ENCODE peak calls at places on chromosome 16, in six cellular contexts. One of them, this sample, is unnamed.

GRCh38 chr16:53664724-53665345 is 38.8 kb downstream of the RPGRIP1L start:
- DNase-seq in psoas muscle: no peak
- DNase-seq in substantia nigra: no peak
- DNase-seq in heart left ventricle: no peak
- DNase-seq in effector memory CD4-positive, alpha-beta T cell: no peak
- DNase-seq in tibial nerve: no peak
- DNase-seq in this sample: no peak

GRCh38 chr16:79943738-79944137 is 343.2 kb upstream of the MAF start:
- DNase-seq in psoas muscle: no peak
- DNase-seq in substantia nigra: no peak
- DNase-seq in heart left ventricle: no peak
- DNase-seq in effector memory CD4-positive, alpha-beta T cell: no peak
- DNase-seq in tibial nerve: no peak
- DNase-seq in this sample: no peak

GRCh38 chr16:12532871-12533610 is 270.6 kb downstream of the CPPED1 start:
- DNase-seq in psoas muscle: no peak
- DNase-seq in substantia nigra: no peak
- DNase-seq in heart left ventricle: no peak
- DNase-seq in effector memory CD4-positive, alpha-beta T cell: no peak
- DNase-seq in tibial nerve: no peak
- DNase-seq in this sample: no peak

GRCh38 chr16:66511615-66512500 is 38.1 kb downstream of the TK2 start:
- DNase-seq in psoas muscle: no peak
- DNase-seq in substantia nigra: no peak
- DNase-seq in heart left ventricle: no peak
- DNase-seq in effector memory CD4-positive, alpha-beta T cell: no peak
- DNase-seq in tibial nerve: no peak
- DNase-seq in this sample: no peak

GRCh38 chr16:8346291-8346690 is 244.0 kb downstream of the TMEM114 start:
- DNase-seq in psoas muscle: no peak
- DNase-seq in substantia nigra: no peak
- DNase-seq in heart left ventricle: no peak
- DNase-seq in effector memory CD4-positive, alpha-beta T cell: no peak
- DNase-seq in tibial nerve: no peak
- DNase-seq in this sample: no peak

GRCh38 chr16:29745853-29746345 is at the start of gene C16orf54:
- DNase-seq in psoas muscle: peak; percentile 80
- DNase-seq in substantia nigra: peak; percentile 34
- DNase-seq in heart left ventricle: peak; percentile 60
- DNase-seq in effector memory CD4-positive, alpha-beta T cell: peak; percentile 96
- DNase-seq in tibial nerve: no peak
- DNase-seq in this sample: peak; percentile 70

GRCh38 chr16:30533748-30534367 is 800 bp downstream of the ZNF747 start:
- DNase-seq in psoas muscle: no peak
- DNase-seq in substantia nigra: no peak
- DNase-seq in heart left ventricle: no peak
- DNase-seq in effector memory CD4-positive, alpha-beta T cell: no peak
- DNase-seq in tibial nerve: no peak
- DNase-seq in this sample: no peak

GRCh38 chr16:84667600-84668309 is 19.4 kb downstream of the KLHL36 start:
- DNase-seq in psoas muscle: no peak
- DNase-seq in substantia nigra: no peak
- DNase-seq in heart left ventricle: no peak
- DNase-seq in effector memory CD4-positive, alpha-beta T cell: no peak
- DNase-seq in tibial nerve: no peak
- DNase-seq in this sample: no peak

GRCh38 chr16:12255919-12256665 is 279.6 kb downstream of the SNX29 start:
- DNase-seq in psoas muscle: no peak
- DNase-seq in substantia nigra: no peak
- DNase-seq in heart left ventricle: no peak
- DNase-seq in effector memory CD4-positive, alpha-beta T cell: no peak
- DNase-seq in tibial nerve: no peak
- DNase-seq in this sample: no peak

GRCh38 chr16:57041182-57042156 is 50.9 kb upstream of the CPNE2 start:
- DNase-seq in psoas muscle: no peak
- DNase-seq in substantia nigra: no peak
- DNase-seq in heart left ventricle: no peak
- DNase-seq in effector memory CD4-positive, alpha-beta T cell: peak; percentile 59
- DNase-seq in tibial nerve: no peak
- DNase-seq in this sample: no peak

GRCh38 chr16:70744366-70744765 is 56.6 kb downstream of the VAC14 start:
- DNase-seq in psoas muscle: no peak
- DNase-seq in substantia nigra: no peak
- DNase-seq in heart left ventricle: no peak
- DNase-seq in effector memory CD4-positive, alpha-beta T cell: no peak
- DNase-seq in tibial nerve: no peak
- DNase-seq in this sample: no peak

GRCh38 chr16:48535831-48536599 is 74.0 kb downstream of the N4BP1 start:
- DNase-seq in psoas muscle: peak; percentile 85
- DNase-seq in substantia nigra: no peak
- DNase-seq in heart left ventricle: peak; percentile 72
- DNase-seq in effector memory CD4-positive, alpha-beta T cell: no peak
- DNase-seq in tibial nerve: peak; percentile 34
- DNase-seq in this sample: peak; percentile 62

GRCh38 chr16:5065813-5066212 is at the start of gene C16orf89:
- DNase-seq in psoas muscle: no peak
- DNase-seq in substantia nigra: peak; percentile 41
- DNase-seq in heart left ventricle: peak; percentile 27
- DNase-seq in effector memory CD4-positive, alpha-beta T cell: no peak
- DNase-seq in tibial nerve: no peak
- DNase-seq in this sample: no peak

GRCh38 chr16:50197582-50197981 is 44.5 kb downstream of the TENT4B start:
- DNase-seq in psoas muscle: no peak
- DNase-seq in substantia nigra: no peak
- DNase-seq in heart left ventricle: no peak
- DNase-seq in effector memory CD4-positive, alpha-beta T cell: no peak
- DNase-seq in tibial nerve: no peak
- DNase-seq in this sample: no peak
- H3K27ac ChIP-seq in psoas muscle: no peak overlapping the region
- H3K27ac ChIP-seq in substantia nigra: no peak overlapping the region
- H3K27ac ChIP-seq in heart left ventricle: no peak overlapping the region
- H3K27ac ChIP-seq in effector memory CD4-positive, alpha-beta T cell: no peak overlapping the region
- H3K27ac ChIP-seq in tibial nerve: no peak overlapping the region
- H3K27ac ChIP-seq in this sample: no peak overlapping the region

DNA sequence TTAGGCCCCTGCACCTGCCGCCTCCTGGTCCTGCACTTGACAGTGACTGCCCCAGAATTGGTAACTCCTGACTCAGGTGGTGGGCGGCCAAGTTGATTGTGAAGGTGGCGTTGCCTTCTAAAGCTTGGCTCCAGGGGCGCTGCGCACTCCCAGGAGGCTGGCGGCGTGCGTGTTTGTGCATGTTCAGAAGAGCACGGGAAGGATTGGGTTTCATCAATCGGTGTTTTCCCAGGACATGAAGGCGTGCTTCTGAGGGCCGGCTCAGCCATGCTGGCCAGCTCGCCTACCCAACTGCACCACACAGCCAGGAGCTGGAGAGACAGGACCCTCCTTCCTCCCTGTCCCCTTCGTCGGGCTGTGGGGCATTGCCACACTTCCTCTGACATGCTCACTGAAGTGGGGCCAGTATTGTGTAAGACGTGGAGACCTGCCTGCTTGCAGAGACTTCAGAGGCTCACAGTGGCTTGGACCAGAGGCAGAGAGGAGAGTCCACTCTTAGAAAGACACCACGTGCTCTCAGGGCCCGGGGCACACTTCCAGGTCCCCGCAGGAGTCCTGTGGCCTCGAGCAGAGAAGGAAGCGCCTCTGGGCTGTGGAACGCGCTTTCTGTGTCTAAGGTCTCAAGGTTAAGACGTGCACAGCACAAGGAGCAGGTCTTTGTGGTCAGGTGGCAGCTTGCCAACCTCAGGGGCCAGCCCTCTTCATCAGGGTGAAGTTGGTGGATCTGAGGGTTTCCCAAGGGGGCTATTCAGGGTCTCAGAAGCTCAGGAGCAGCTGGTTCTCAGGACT is 2.8 kb downstream of the RAB40C start:
- DNase-seq in psoas muscle: peak; percentile 89
- DNase-seq in substantia nigra: peak; percentile 28
- DNase-seq in heart left ventricle: no peak
- DNase-seq in effector memory CD4-positive, alpha-beta T cell: no peak
- DNase-seq in tibial nerve: peak; percentile 45
- DNase-seq in this sample: no peak
- H3K27ac ChIP-seq in psoas muscle: peak overlapping the region; percentile 95
- H3K27ac ChIP-seq in substantia nigra: peak overlapping the region; percentile 35
- H3K27ac ChIP-seq in heart left ventricle: peak overlapping the region; percentile 28
- H3K27ac ChIP-seq in effector memory CD4-positive, alpha-beta T cell: no peak overlapping the region
- H3K27ac ChIP-seq in tibial nerve: peak overlapping the region; percentile 55
- H3K27ac ChIP-seq in this sample: no peak overlapping the region

GRCh38 chr16:73067671-73068545 is 20.0 kb upstream of the ZFHX3 start:
- DNase-seq in psoas muscle: no peak
- DNase-seq in substantia nigra: no peak
- DNase-seq in heart left ventricle: no peak
- DNase-seq in effector memory CD4-positive, alpha-beta T cell: no peak
- DNase-seq in tibial nerve: no peak
- DNase-seq in this sample: no peak
- H3K27ac ChIP-seq in psoas muscle: peak overlapping the region; percentile 98
- H3K27ac ChIP-seq in substantia nigra: no peak overlapping the region
- H3K27ac ChIP-seq in heart left ventricle: peak overlapping the region; percentile 92
- H3K27ac ChIP-seq in effector memory CD4-positive, alpha-beta T cell: no peak overlapping the region
- H3K27ac ChIP-seq in tibial nerve: peak overlapping the region; percentile 86
- H3K27ac ChIP-seq in this sample: peak overlapping the region; percentile 90

GRCh38 chr16:81095953-81096714 is at the start of gene GCSH:
- DNase-seq in psoas muscle: peak; percentile 100
- DNase-seq in substantia nigra: peak; percentile 98
- DNase-seq in heart left ventricle: peak; percentile 100
- DNase-seq in effector memory CD4-positive, alpha-beta T cell: peak; percentile 97
- DNase-seq in tibial nerve: peak; percentile 98
- DNase-seq in this sample: peak; percentile 100

GRCh38 chr16:81094771-81095251 is 1.4 kb downstream of the GCSH start:
- DNase-seq in psoas muscle: no peak
- DNase-seq in substantia nigra: no peak
- DNase-seq in heart left ventricle: no peak
- DNase-seq in effector memory CD4-positive, alpha-beta T cell: no peak
- DNase-seq in tibial nerve: no peak
- DNase-seq in this sample: no peak

GRCh38 chr16:81095653-81095952 is 592 bp downstream of the GCSH start:
- DNase-seq in psoas muscle: no peak
- DNase-seq in substantia nigra: no peak
- DNase-seq in heart left ventricle: no peak
- DNase-seq in effector memory CD4-positive, alpha-beta T cell: no peak
- DNase-seq in tibial nerve: no peak
- DNase-seq in this sample: no peak

GRCh38 chr16:81097230-81097629 is 1.0 kb upstream of the GCSH start:
- DNase-seq in psoas muscle: no peak
- DNase-seq in substantia nigra: no peak
- DNase-seq in heart left ventricle: no peak
- DNase-seq in effector memory CD4-positive, alpha-beta T cell: no peak
- DNase-seq in tibial nerve: no peak
- DNase-seq in this sample: no peak

DNA sequence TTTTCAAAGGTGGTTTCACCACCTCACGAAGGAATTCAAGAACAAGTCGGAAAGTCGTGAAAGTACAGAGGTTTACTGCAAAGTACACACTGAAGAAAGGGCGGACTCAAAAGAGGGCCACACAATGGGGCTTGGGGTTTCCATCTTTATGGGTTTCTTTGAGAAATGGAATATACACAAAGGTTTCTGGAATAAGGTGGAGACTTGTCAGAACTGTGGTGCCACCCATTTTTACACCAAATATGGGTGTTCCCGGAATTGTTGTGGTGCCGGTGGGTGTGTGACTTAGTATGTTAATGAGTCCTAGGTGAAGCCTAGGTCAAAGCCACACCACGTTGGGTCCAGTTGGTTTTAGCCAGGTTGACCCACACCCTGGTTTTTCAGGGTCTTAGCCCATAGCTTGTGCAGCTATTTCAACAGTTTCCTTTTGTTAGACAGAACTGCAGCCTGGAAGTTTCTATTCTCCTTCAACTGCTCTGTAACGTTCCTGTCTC is 567 bp upstream of the GCSH start:
- DNase-seq in psoas muscle: no peak
- DNase-seq in substantia nigra: no peak
- DNase-seq in heart left ventricle: no peak
- DNase-seq in effector memory CD4-positive, alpha-beta T cell: no peak
- DNase-seq in tibial nerve: no peak
- DNase-seq in this sample: no peak
- H3K27ac ChIP-seq in psoas muscle: peak overlapping the region; percentile 67
- H3K27ac ChIP-seq in substantia nigra: peak overlapping the region; percentile 47
- H3K27ac ChIP-seq in heart left ventricle: peak overlapping the region; percentile 40
- H3K27ac ChIP-seq in effector memory CD4-positive, alpha-beta T cell: peak overlapping the region; percentile 54
- H3K27ac ChIP-seq in tibial nerve: peak overlapping the region; percentile 89
- H3K27ac ChIP-seq in this sample: peak overlapping the region; percentile 68

DNA sequence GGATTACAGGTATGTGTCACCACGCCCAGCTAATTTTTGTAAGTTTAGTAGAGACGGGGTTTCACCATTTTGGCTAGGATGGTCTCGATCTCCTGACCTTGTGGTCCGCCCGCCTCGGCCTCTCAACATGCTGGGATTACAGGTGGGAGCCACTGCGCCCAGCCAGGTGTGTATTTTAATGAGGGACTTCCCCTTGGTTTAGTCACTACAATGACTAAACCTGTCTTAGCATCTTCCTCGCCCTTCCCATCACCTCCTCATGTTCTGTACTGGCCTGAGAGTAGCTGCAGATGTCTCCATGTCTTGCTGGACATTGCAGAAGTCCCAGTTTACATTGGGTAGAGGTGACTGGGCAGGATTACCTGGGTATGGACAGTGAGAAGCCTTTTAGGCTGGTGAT is 9.6 kb downstream of the SLC7A6 start:
- DNase-seq in psoas muscle: no peak
- DNase-seq in substantia nigra: no peak
- DNase-seq in heart left ventricle: no peak
- DNase-seq in effector memory CD4-positive, alpha-beta T cell: no peak
- DNase-seq in tibial nerve: no peak
- DNase-seq in this sample: no peak
- H3K27ac ChIP-seq in psoas muscle: peak overlapping the region; percentile 92
- H3K27ac ChIP-seq in substantia nigra: no peak overlapping the region
- H3K27ac ChIP-seq in heart left ventricle: peak overlapping the region; percentile 79
- H3K27ac ChIP-seq in effector memory CD4-positive, alpha-beta T cell: peak overlapping the region; percentile 70
- H3K27ac ChIP-seq in tibial nerve: peak overlapping the region; percentile 73
- H3K27ac ChIP-seq in this sample: peak overlapping the region; percentile 99

GRCh38 chr16:89473136-89473712 is 17.1 kb downstream of the ANKRD11 start:
- DNase-seq in psoas muscle: no peak
- DNase-seq in substantia nigra: no peak
- DNase-seq in heart left ventricle: no peak
- DNase-seq in effector memory CD4-positive, alpha-beta T cell: no peak
- DNase-seq in tibial nerve: no peak
- DNase-seq in this sample: no peak

GRCh38 chr16:89467382-89467781 is 23.0 kb downstream of the ANKRD11 start:
- DNase-seq in psoas muscle: no peak
- DNase-seq in substantia nigra: no peak
- DNase-seq in heart left ventricle: no peak
- DNase-seq in effector memory CD4-positive, alpha-beta T cell: no peak
- DNase-seq in tibial nerve: no peak
- DNase-seq in this sample: no peak

GRCh38 chr16:89473791-89474414 is 16.5 kb downstream of the ANKRD11 start:
- DNase-seq in psoas muscle: peak; percentile 35
- DNase-seq in substantia nigra: no peak
- DNase-seq in heart left ventricle: no peak
- DNase-seq in effector memory CD4-positive, alpha-beta T cell: no peak
- DNase-seq in tibial nerve: no peak
- DNase-seq in this sample: no peak

GRCh38 chr16:89472711-89473075 is 17.7 kb downstream of the ANKRD11 start:
- DNase-seq in psoas muscle: peak; percentile 15
- DNase-seq in substantia nigra: no peak
- DNase-seq in heart left ventricle: no peak
- DNase-seq in effector memory CD4-positive, alpha-beta T cell: no peak
- DNase-seq in tibial nerve: no peak
- DNase-seq in this sample: no peak

GRCh38 chr16:89471225-89471624 is 19.1 kb downstream of the ANKRD11 start:
- DNase-seq in psoas muscle: peak; percentile 15
- DNase-seq in substantia nigra: no peak
- DNase-seq in heart left ventricle: no peak
- DNase-seq in effector memory CD4-positive, alpha-beta T cell: no peak
- DNase-seq in tibial nerve: no peak
- DNase-seq in this sample: no peak
- H3K27ac ChIP-seq in psoas muscle: peak overlapping the region; percentile 10
- H3K27ac ChIP-seq in substantia nigra: no peak overlapping the region
- H3K27ac ChIP-seq in heart left ventricle: no peak overlapping the region
- H3K27ac ChIP-seq in effector memory CD4-positive, alpha-beta T cell: no peak overlapping the region
- H3K27ac ChIP-seq in tibial nerve: no peak overlapping the region
- H3K27ac ChIP-seq in this sample: no peak overlapping the region

GRCh38 chr16:1687427-1688316 is 9.6 kb downstream of the JPT2 start:
- DNase-seq in psoas muscle: no peak
- DNase-seq in substantia nigra: no peak
- DNase-seq in heart left ventricle: no peak
- DNase-seq in effector memory CD4-positive, alpha-beta T cell: no peak
- DNase-seq in tibial nerve: no peak
- DNase-seq in this sample: no peak
- H3K27ac ChIP-seq in psoas muscle: no peak overlapping the region
- H3K27ac ChIP-seq in substantia nigra: no peak overlapping the region
- H3K27ac ChIP-seq in heart left ventricle: no peak overlapping the region
- H3K27ac ChIP-seq in effector memory CD4-positive, alpha-beta T cell: no peak overlapping the region
- H3K27ac ChIP-seq in tibial nerve: no peak overlapping the region
- H3K27ac ChIP-seq in this sample: no peak overlapping the region